ENCODE peak calls at places on chromosomes 11 and 22, in four cellular contexts. O, S, G and Y are unnamed samples. For H3K4me1, the result is how much of the 10 kb centered on the place peaks cover.

GRCh38 chr22:38074181-38075104 is 9.5 kb downstream of the SLC16A8 start:
- DNase-seq in O (no peak), S (no peak), G (no peak), Y (peak)

GRCh38 chr11:83523676-83524075 is 237.5 kb upstream of the CCDC90B start:
- DNase-seq in O (no peak), S (no peak), G (no peak), Y (no peak)

GRCh38 chr11:99370557-99371200 is 349.9 kb downstream of the CNTN5 start:
- DNase-seq in O (no peak), S (no peak), G (peak), Y (peak)

GRCh38 chr11:130827697-130828377 is 88.4 kb downstream of the SNX19 start:
- DNase-seq in O (no peak), S (peak), G (peak), Y (peak)

GRCh38 chr22:23116506-23117263 is 25.1 kb downstream of the RSPH14 start:
- DNase-seq in O (no peak), S (no peak), G (no peak), Y (no peak)

GRCh38 chr11:93039841-93040240 is 70.4 kb downstream of the MTNR1B start:
- DNase-seq in O (no peak), S (no peak), G (no peak), Y (no peak)

GRCh38 chr22:17358394-17358793 is 10.9 kb upstream of the CECR2 start:
- DNase-seq in O (no peak), S (no peak), G (no peak), Y (no peak)

GRCh38 chr22:38727530-38728451 is 22.0 kb downstream of the GTPBP1 start:
- DNase-seq in O (no peak), S (no peak), G (no peak), Y (no peak)

GRCh38 chr11:124868322-124869274 is 3.4 kb downstream of the ROBO3 start:
- DNase-seq in O (no peak), S (no peak), G (no peak), Y (no peak)

GRCh38 chr11:108906826-108907225 is 242.0 kb downstream of the DDX10 start:
- DNase-seq in O (no peak), S (no peak), G (no peak), Y (no peak)

GRCh38 chr22:46830001-46830715 is 67.7 kb downstream of the TBC1D22A start:
- DNase-seq in O (peak), S (peak), G (peak), Y (peak)

GRCh38 chr11:5548440-5548839 is at the start of gene OR52H1:
- DNase-seq in O (no peak), S (no peak), G (no peak), Y (no peak)

GRCh38 chr11:118207079-118207478 is 17.7 kb downstream of the JAML start:
- DNase-seq in O (no peak), S (no peak), G (no peak), Y (no peak)

GRCh38 chr11:118210323-118210722 is 14.5 kb downstream of the JAML start:
- DNase-seq in O (no peak), S (no peak), G (no peak), Y (no peak)

GRCh38 chr11:118206612-118207031 is 18.2 kb downstream of the JAML start:
- DNase-seq in O (no peak), S (no peak), G (no peak), Y (no peak)

GRCh38 chr11:118211006-118211405 is 13.8 kb downstream of the JAML start:
- DNase-seq in O (no peak), S (no peak), G (peak), Y (no peak)

GRCh38 chr11:118209037-118209436 is 15.8 kb downstream of the JAML start:
- DNase-seq in O (no peak), S (no peak), G (no peak), Y (no peak)
- H3K4me1 ChIP-seq in O (under half), S (under half), G (under half), Y (under half)

DNA sequence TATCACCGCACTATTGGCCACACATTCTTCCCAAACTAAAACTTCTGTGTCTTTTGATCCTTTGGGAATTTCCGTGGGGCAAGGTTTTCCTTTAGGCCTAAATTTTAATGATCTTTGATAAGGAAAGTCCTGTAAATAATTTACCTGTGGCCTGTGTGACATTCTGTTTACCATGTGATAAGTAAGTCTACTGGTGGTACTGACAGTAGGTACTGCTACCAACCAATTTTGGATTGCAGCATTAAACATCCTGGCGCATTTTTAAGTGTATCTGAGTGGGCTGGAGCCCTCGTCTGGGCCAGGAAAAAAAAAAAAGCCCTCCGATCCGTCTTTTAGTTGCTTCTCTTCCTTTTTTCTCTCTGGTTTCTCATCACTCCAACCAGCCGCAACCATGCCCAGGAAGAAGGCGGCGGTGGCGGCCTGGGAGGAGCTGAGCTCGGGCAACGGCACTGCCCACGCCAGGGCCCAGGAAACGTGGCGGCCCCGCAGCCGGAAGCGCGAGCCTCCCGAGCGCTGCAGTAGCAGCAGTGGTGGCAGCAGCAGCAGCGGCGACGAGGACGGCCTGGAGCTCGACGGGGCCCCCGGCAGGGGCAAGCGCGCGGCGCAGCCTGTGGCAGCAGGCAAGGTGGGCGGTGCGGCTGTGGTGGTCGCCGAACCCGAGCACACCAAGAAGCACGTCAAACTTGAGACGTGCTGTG is 33.6 kb downstream of the ASRGL1 start:
- DNase-seq in O (peak), S (peak), G (no peak), Y (no peak)
- H3K4me3 ChIP-seq in O (no peak), S (peak), G (no peak), Y (peak)

GRCh38 chr11:121449123-121449522 is 3.0 kb upstream of the SORL1 start:
- DNase-seq in O (no peak), S (no peak), G (no peak), Y (no peak)

GRCh38 chr11:121448431-121448941 is 3.6 kb upstream of the SORL1 start:
- DNase-seq in O (no peak), S (no peak), G (no peak), Y (no peak)

GRCh38 chr11:121444508-121444907 is 7.6 kb upstream of the SORL1 start:
- DNase-seq in O (no peak), S (no peak), G (no peak), Y (no peak)

GRCh38 chr11:121445071-121445768 is 6.9 kb upstream of the SORL1 start:
- DNase-seq in O (no peak), S (no peak), G (no peak), Y (no peak)

DNA sequence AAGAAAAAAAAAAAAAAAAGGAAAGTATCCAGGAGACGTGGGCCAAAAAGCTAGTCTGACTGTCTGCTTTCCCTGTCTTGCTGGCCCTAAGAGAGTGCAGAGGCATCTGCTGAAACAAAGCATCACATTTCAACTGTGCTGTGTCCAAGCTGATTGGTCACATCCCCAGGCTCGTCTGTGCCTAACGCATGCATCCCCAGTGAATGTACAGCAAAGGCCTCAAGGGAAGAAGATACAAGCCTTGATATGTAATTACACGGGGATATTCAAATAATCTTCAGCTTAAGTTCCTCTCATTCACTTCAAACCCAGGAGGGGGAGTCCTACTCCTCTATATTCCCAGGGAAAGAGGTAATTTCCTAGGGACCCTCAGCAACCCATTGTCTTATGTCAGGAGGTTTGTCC is 5.4 kb upstream of the SORL1 start:
- DNase-seq in O (no peak), S (no peak), G (no peak), Y (no peak)
- H3K4me1 ChIP-seq in O (under half), S (under half), G (under half), Y (under half)

GRCh38 chr22:20885557-20886323 is 26.9 kb downstream of the SNAP29 start:
- DNase-seq in O (peak), S (peak), G (peak), Y (peak)
- H3K4me3 ChIP-seq in O (no peak), S (no peak), G (no peak), Y (no peak)